ENCODE peak calls at places on chromosomes 16 and 17, in four cellular contexts. One of them, this sample, is unnamed.

GRCh38 chr17:53823341-53824050 is 769 bp downstream of the KIF2B start:
- DNase-seq in neural progenitor cell: no peak
- DNase-seq in heart left ventricle: no peak
- DNase-seq in fibroblast of lung: no peak
- DNase-seq in this sample: no peak

GRCh38 chr16:15961060-15961511 is 11.7 kb downstream of the ABCC1 start:
- DNase-seq in heart left ventricle: no peak
- DNase-seq in neural progenitor cell: no peak
- DNase-seq in fibroblast of lung: peak
- DNase-seq in this sample: no peak

GRCh38 chr17:56478836-56479447 is 114.6 kb upstream of the NOG start:
- DNase-seq in heart left ventricle: no peak
- DNase-seq in fibroblast of lung: peak
- DNase-seq in neural progenitor cell: peak
- DNase-seq in this sample: peak

GRCh38 chr17:2883544-2884203 is 87.4 kb downstream of the RAP1GAP2 start:
- DNase-seq in neural progenitor cell: no peak
- DNase-seq in heart left ventricle: peak
- DNase-seq in fibroblast of lung: peak
- DNase-seq in this sample: no peak

GRCh38 chr16:13631213-13631767 is 288.7 kb upstream of the ERCC4 start:
- DNase-seq in neural progenitor cell: no peak
- DNase-seq in heart left ventricle: no peak
- DNase-seq in fibroblast of lung: no peak
- DNase-seq in this sample: no peak

GRCh38 chr16:1244881-1245280 is 4.4 kb downstream of the TPSAB1 start:
- DNase-seq in heart left ventricle: no peak
- DNase-seq in neural progenitor cell: no peak
- DNase-seq in fibroblast of lung: no peak
- DNase-seq in this sample: no peak

GRCh38 chr17:80955673-80956306 is 35.9 kb upstream of the CHMP6 start:
- DNase-seq in heart left ventricle: no peak
- DNase-seq in fibroblast of lung: no peak
- DNase-seq in neural progenitor cell: peak
- DNase-seq in this sample: no peak

GRCh38 chr17:61000911-61001310 is 323.3 kb downstream of the BCAS3 start:
- DNase-seq in heart left ventricle: no peak
- DNase-seq in neural progenitor cell: peak
- DNase-seq in fibroblast of lung: peak
- DNase-seq in this sample: no peak

GRCh38 chr16:29811896-29812665 is at the start of gene PRRT2:
- DNase-seq in neural progenitor cell: peak
- DNase-seq in fibroblast of lung: no peak
- DNase-seq in heart left ventricle: peak
- DNase-seq in this sample: no peak

GRCh38 chr16:85781685-85782370 is 17.5 kb downstream of the EMC8 start:
- DNase-seq in fibroblast of lung: peak
- DNase-seq in neural progenitor cell: no peak
- DNase-seq in heart left ventricle: peak
- DNase-seq in this sample: peak

GRCh38 chr16:69131167-69131748 is 1.1 kb downstream of the CHTF8 start:
- DNase-seq in heart left ventricle: no peak
- DNase-seq in neural progenitor cell: peak
- DNase-seq in fibroblast of lung: peak
- DNase-seq in this sample: no peak

GRCh38 chr16:79500305-79500704 is 100.2 kb downstream of the MAF start:
- DNase-seq in heart left ventricle: no peak
- DNase-seq in fibroblast of lung: no peak
- DNase-seq in neural progenitor cell: no peak
- DNase-seq in this sample: no peak

GRCh38 chr16:24670623-24671454 is 58.6 kb upstream of the TNRC6A start:
- DNase-seq in heart left ventricle: peak
- DNase-seq in fibroblast of lung: peak
- DNase-seq in neural progenitor cell: peak
- DNase-seq in this sample: no peak

GRCh38 chr16:84608281-84608680 is 9.6 kb downstream of the COTL1 start:
- DNase-seq in heart left ventricle: no peak
- DNase-seq in fibroblast of lung: no peak
- DNase-seq in neural progenitor cell: no peak
- DNase-seq in this sample: no peak

GRCh38 chr16:70470927-70471341 is 16.5 kb downstream of the FCSK start:
- DNase-seq in fibroblast of lung: no peak
- DNase-seq in heart left ventricle: no peak
- DNase-seq in neural progenitor cell: peak
- DNase-seq in this sample: no peak

GRCh38 chr16:82888616-82889015 is 261.8 kb downstream of the CDH13 start:
- DNase-seq in neural progenitor cell: no peak
- DNase-seq in heart left ventricle: no peak
- DNase-seq in fibroblast of lung: peak
- DNase-seq in this sample: no peak

GRCh38 chr17:68290955-68291835 is at the start of the genes ARSG and SLC16A6:
- DNase-seq in neural progenitor cell: peak
- DNase-seq in fibroblast of lung: peak
- DNase-seq in heart left ventricle: peak
- DNase-seq in this sample: no peak

GRCh38 chr17:31722251-31723056 is 136.6 kb downstream of the COPRS start:
- DNase-seq in fibroblast of lung: peak
- DNase-seq in heart left ventricle: peak
- DNase-seq in neural progenitor cell: no peak
- DNase-seq in this sample: no peak

GRCh38 chr17:68593331-68593710 is 7.8 kb downstream of the FAM20A start:
- DNase-seq in neural progenitor cell: no peak
- DNase-seq in heart left ventricle: no peak
- DNase-seq in fibroblast of lung: no peak
- DNase-seq in this sample: no peak

GRCh38 chr17:74678541-74678940 is 34.2 kb downstream of the CD300LF start:
- DNase-seq in neural progenitor cell: no peak
- DNase-seq in fibroblast of lung: no peak
- DNase-seq in heart left ventricle: no peak
- DNase-seq in this sample: no peak

GRCh38 chr17:67867591-67867990 is 42.3 kb downstream of the BPTF start:
- DNase-seq in heart left ventricle: no peak
- DNase-seq in neural progenitor cell: no peak
- DNase-seq in fibroblast of lung: no peak
- DNase-seq in this sample: no peak

GRCh38 chr16:62225675-62226074 is 189.4 kb upstream of the CDH8 start:
- DNase-seq in heart left ventricle: peak
- DNase-seq in neural progenitor cell: peak
- DNase-seq in fibroblast of lung: no peak
- DNase-seq in this sample: peak

GRCh38 chr16:64910351-64910750 is 211.5 kb downstream of the CDH11 start:
- DNase-seq in heart left ventricle: peak
- DNase-seq in neural progenitor cell: peak
- DNase-seq in fibroblast of lung: peak
- DNase-seq in this sample: no peak

GRCh38 chr16:72639494-72639893 is 408.4 kb downstream of the ZFHX3 start:
- DNase-seq in heart left ventricle: no peak
- DNase-seq in fibroblast of lung: no peak
- DNase-seq in neural progenitor cell: no peak
- DNase-seq in this sample: no peak

GRCh38 chr16:52203096-52203495 is 343.8 kb downstream of the TOX3 start:
- DNase-seq in fibroblast of lung: no peak
- DNase-seq in heart left ventricle: no peak
- DNase-seq in neural progenitor cell: no peak
- DNase-seq in this sample: no peak

GRCh38 chr16:68403704-68404103 is 44.6 kb downstream of the SMPD3 start:
- DNase-seq in neural progenitor cell: no peak
- DNase-seq in heart left ventricle: no peak
- DNase-seq in fibroblast of lung: no peak
- DNase-seq in this sample: no peak

DNA sequence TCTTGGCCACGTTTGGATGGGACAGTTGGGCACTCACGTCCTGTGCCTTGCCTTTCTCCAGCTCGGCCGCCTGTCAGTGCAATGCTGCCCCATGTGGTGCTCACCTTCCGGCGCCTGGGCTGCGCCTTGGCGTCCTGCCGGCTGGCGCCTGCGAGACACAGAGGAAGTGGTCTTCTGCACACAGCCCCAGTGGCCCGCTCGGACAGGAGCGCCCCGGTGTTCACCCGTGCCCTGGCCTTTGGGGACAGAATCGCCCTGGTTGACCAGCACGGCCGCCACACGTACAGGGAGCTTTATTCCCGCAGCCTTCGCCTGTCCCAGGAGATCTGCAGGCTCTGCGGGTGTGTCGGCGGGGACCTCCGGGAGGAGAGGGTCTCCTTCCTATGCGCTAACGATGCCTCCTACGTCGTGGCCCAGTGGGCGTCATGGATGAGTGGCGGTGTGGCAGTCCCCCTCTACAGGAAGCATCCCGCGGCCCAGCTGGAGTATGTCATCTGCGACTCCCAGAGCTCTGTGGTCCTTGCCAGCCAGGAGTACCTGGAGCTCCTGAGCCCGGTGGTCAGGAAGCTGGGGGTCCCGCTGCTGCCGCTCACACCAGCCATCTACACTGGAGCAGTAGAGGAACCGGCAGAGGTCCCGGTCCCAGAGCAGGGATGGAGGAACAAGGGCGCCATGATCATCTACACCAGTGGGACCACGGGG is 7.1 kb downstream of the ACSF3 start:
- DNase-seq in heart left ventricle: no peak
- DNase-seq in neural progenitor cell: no peak
- DNase-seq in fibroblast of lung: no peak
- DNase-seq in this sample: no peak
- TF ChIP-seq CTCF in heart left ventricle: no peak
- TF ChIP-seq CTCF in neural progenitor cell: no peak
- TF ChIP-seq CTCF in fibroblast of lung: no peak
- TF ChIP-seq CTCF in this sample: no peak

GRCh38 chr17:21287703-21288449 is 3.4 kb downstream of the MAP2K3 start:
- DNase-seq in fibroblast of lung: peak
- DNase-seq in neural progenitor cell: no peak
- DNase-seq in heart left ventricle: peak
- DNase-seq in this sample: peak
- H3K4me3 ChIP-seq in fibroblast of lung: peak
- H3K4me3 ChIP-seq in neural progenitor cell: no peak
- H3K4me3 ChIP-seq in heart left ventricle: peak
- H3K4me3 ChIP-seq in this sample: peak

GRCh38 chr16:16994831-16995230 is 475.9 kb downstream of the XYLT1 start:
- DNase-seq in heart left ventricle: no peak
- DNase-seq in neural progenitor cell: peak
- DNase-seq in fibroblast of lung: no peak
- DNase-seq in this sample: no peak

GRCh38 chr16:16996830-16997229 is 473.9 kb downstream of the XYLT1 start:
- DNase-seq in fibroblast of lung: no peak
- DNase-seq in neural progenitor cell: peak
- DNase-seq in heart left ventricle: no peak
- DNase-seq in this sample: no peak

GRCh38 chr16:16992986-16993783 is 477.6 kb downstream of the XYLT1 start:
- DNase-seq in fibroblast of lung: no peak
- DNase-seq in heart left ventricle: no peak
- DNase-seq in neural progenitor cell: peak
- DNase-seq in this sample: no peak

GRCh38 chr16:16988963-16989362 is 481.8 kb downstream of the XYLT1 start:
- DNase-seq in neural progenitor cell: no peak
- DNase-seq in fibroblast of lung: no peak
- DNase-seq in heart left ventricle: no peak
- DNase-seq in this sample: no peak

DNA sequence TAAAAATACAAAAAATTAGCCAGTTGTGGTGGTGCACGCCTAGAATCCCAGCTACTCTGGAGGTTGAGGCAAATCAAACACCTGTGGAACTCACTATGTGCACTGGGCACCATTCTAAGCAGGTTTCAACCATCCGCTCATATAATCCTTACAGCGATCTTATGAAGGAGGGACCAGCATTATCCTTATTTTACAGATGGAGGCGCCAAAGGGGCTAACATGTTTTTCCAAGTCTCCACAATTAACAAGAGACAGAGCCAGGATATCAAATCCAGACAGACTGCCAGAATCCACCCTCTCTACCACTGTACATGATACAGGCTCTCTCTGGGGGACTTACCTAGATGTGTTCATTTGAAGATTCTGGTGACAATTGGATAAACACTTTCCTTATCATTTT is 479.0 kb downstream of the XYLT1 start:
- DNase-seq in heart left ventricle: no peak
- DNase-seq in neural progenitor cell: no peak
- DNase-seq in fibroblast of lung: no peak
- DNase-seq in this sample: no peak
- TF ChIP-seq CTCF in heart left ventricle: no peak
- TF ChIP-seq CTCF in neural progenitor cell: peak
- TF ChIP-seq CTCF in fibroblast of lung: no peak
- TF ChIP-seq CTCF in this sample: no peak

DNA sequence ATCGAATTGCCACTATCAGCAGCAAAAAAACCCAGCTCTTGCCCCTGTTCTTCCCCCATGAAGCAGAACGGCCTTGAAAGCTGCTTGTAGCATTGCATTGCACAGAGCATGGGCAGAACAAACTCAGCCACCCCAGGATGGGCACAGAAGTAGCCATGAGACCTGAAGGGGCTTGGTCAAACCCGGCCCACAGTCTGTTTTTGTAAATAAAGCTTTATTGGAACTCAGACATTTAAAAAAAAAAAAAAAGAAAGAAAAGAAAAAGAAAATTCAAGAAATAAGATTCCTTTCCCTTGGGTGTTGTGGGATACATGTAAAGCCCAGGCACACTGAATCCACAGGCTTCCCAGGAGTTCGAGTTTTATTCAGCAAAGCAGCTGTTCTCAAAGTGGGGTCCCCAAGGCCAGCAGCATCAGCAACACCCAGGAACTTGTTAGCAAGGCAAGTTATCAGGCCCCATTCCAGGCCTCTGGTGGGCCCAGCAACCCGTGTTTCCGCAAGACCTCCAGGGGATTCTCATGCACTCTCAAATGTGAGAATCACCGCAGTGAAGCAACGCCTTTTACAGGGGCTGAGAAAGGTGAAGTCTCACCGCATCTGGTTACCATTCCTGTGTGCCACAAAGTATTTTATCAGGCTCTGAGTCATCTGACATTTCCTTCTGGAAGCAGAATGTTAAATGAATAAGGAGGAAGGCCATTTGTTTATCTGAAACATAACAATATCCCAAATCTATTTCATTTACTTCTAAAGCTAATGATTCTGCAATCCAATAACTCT is 108.2 kb downstream of the SLC39A11 start:
- DNase-seq in heart left ventricle: no peak
- DNase-seq in neural progenitor cell: no peak
- DNase-seq in fibroblast of lung: peak
- DNase-seq in this sample: no peak
- H3K4me3 ChIP-seq in heart left ventricle: no peak
- H3K4me3 ChIP-seq in neural progenitor cell: no peak
- H3K4me3 ChIP-seq in fibroblast of lung: no peak
- H3K4me3 ChIP-seq in this sample: no peak

GRCh38 chr17:1095093-1095852 is 84.5 kb downstream of the ABR start:
- DNase-seq in neural progenitor cell: no peak
- DNase-seq in heart left ventricle: no peak
- DNase-seq in fibroblast of lung: no peak
- DNase-seq in this sample: no peak
- TF ChIP-seq CTCF in neural progenitor cell: no peak
- TF ChIP-seq CTCF in heart left ventricle: no peak
- TF ChIP-seq CTCF in fibroblast of lung: no peak
- TF ChIP-seq CTCF in this sample: no peak

GRCh38 chr17:37742114-37742761 is 2.6 kb downstream of the HNF1B start:
- DNase-seq in neural progenitor cell: peak
- DNase-seq in heart left ventricle: no peak
- DNase-seq in fibroblast of lung: peak
- DNase-seq in this sample: no peak
- H3K4me3 ChIP-seq in neural progenitor cell: peak
- H3K4me3 ChIP-seq in heart left ventricle: peak
- H3K4me3 ChIP-seq in fibroblast of lung: peak
- H3K4me3 ChIP-seq in this sample: peak

This sample was measured in LNCaP clone FGC.